ENCODE peak calls at places on chromosome 1, in seven cellular contexts. B is fibroblast of villous mesenchyme; Z is tibial artery; Q is transverse colon; Y is foreskin fibroblast; U is CD8-positive, alpha-beta T cell; J is adrenal gland. K is an unnamed sample.

GRCh38 chr1:34231441-34231840 is 54.7 kb downstream of the C1orf94 start:
- DNase-seq in B (no peak), Z (no peak), Q (no peak), Y (no peak), U (no peak), J (no peak), K (no peak)

GRCh38 chr1:15328785-15329480 is 80.8 kb upstream of the EFHD2 start:
- DNase-seq in B (peak; percentile 61), Z (peak; percentile 60), Q (no peak), Y (peak; percentile 58), U (no peak), J (peak; percentile 86), K (peak; percentile 89)

GRCh38 chr1:240987928-240988327 is 369.1 kb downstream of the RGS7 start:
- DNase-seq in B (no peak), Z (no peak), Q (no peak), Y (no peak), U (no peak), J (no peak), K (no peak)

GRCh38 chr1:20255666-20256065 is 35.0 kb upstream of the VWA5B1 start:
- DNase-seq in B (peak; percentile 60), Z (no peak), Q (peak; percentile 77), Y (peak; percentile 64), U (no peak), J (peak; percentile 57), K (peak; percentile 57)

GRCh38 chr1:156527584-156527983 is 27.0 kb upstream of the MEF2D start:
- DNase-seq in B (no peak), Z (no peak), Q (no peak), Y (no peak), U (no peak), J (no peak), K (no peak)

GRCh38 chr1:150072959-150073358 is 5.4 kb downstream of the VPS45 start:
- DNase-seq in B (peak; percentile 38), Z (no peak), Q (no peak), Y (no peak), U (no peak), J (no peak), K (peak; percentile 60)

GRCh38 chr1:100178092-100178491 is at the start of gene LRRC39:
- DNase-seq in B (no peak), Z (no peak), Q (no peak), Y (no peak), U (no peak), J (no peak), K (peak; percentile 3)

GRCh38 chr1:113912594-113913311 is 7.6 kb downstream of the DCLRE1B start:
- DNase-seq in B (peak; percentile 66), Z (no peak), Q (no peak), Y (peak; percentile 22), U (no peak), J (peak; percentile 62), K (peak; percentile 71)

GRCh38 chr1:96845464-96845863 is 123.9 kb downstream of the PTBP2 start:
- DNase-seq in B (peak; percentile 15), Z (no peak), Q (peak; percentile 34), Y (no peak), U (peak; percentile 11), J (peak; percentile 78), K (peak; percentile 41)

GRCh38 chr1:198935371-198935921 is 296.6 kb downstream of the PTPRC start:
- DNase-seq in B (peak; percentile 94), Z (peak; percentile 66), Q (peak; percentile 65), Y (peak; percentile 97), U (peak; percentile 61), J (peak; percentile 84), K (peak; percentile 95)

GRCh38 chr1:118132000-118132399 is 53.0 kb downstream of the SPAG17 start:
- DNase-seq in B (no peak), Z (no peak), Q (no peak), Y (no peak), U (no peak), J (no peak), K (no peak)

GRCh38 chr1:203036537-203036936 is 10.2 kb downstream of the PPFIA4 start:
- DNase-seq in B (no peak), Z (no peak), Q (no peak), Y (no peak), U (no peak), J (no peak), K (no peak)

GRCh38 chr1:72439036-72439435 is 156.7 kb upstream of the NEGR1 start:
- DNase-seq in B (peak; percentile 6), Z (no peak), Q (no peak), Y (peak; percentile 68), U (no peak), J (no peak), K (peak; percentile 4)

GRCh38 chr1:5876251-5876650 is 116.0 kb downstream of the NPHP4 start:
- DNase-seq in B (no peak), Z (no peak), Q (no peak), Y (no peak), U (no peak), J (no peak), K (no peak)

GRCh38 chr1:226047495-226047894 is 15.0 kb upstream of the H3-3A start:
- DNase-seq in B (no peak), Z (no peak), Q (no peak), Y (no peak), U (no peak), J (no peak), K (peak; percentile 70)

GRCh38 chr1:199774433-199775089 is 252.9 kb upstream of the NR5A2 start:
- DNase-seq in B (no peak), Z (no peak), Q (peak; percentile 40), Y (peak; percentile 46), U (no peak), J (peak; percentile 61), K (peak; percentile 64)

GRCh38 chr1:80158771-80159170 is 1152.2 kb upstream of the ADGRL4 start:
- DNase-seq in B (no peak), Z (no peak), Q (no peak), Y (no peak), U (no peak), J (no peak), K (no peak)

GRCh38 chr1:145720878-145721671 is 1.8 kb downstream of the CD160 start:
- DNase-seq in B (peak; percentile 39), Z (peak; percentile 45), Q (peak; percentile 71), Y (peak; percentile 57), U (peak; percentile 73), J (peak; percentile 84), K (peak; percentile 52)
- H3K4me3 ChIP-seq in B (peak overlapping the region; percentile 44), Z (peak overlapping the region; percentile 32), Q (no peak overlapping the region), Y (peak overlapping the region; percentile 50), U (peak overlapping the region; percentile 38), J (no peak overlapping the region), K (peak overlapping the region; percentile 50)

GRCh38 chr1:181135462-181135781 is 46.9 kb downstream of the IER5 start:
- DNase-seq in B (peak; percentile 45), Z (no peak), Q (no peak), Y (peak; percentile 56), U (no peak), J (no peak), K (peak; percentile 61)
- TF ChIP-seq CTCF in B (peak; percentile 38), Z (no peak), Q (peak; percentile 31), Y (peak; percentile 40), U (peak; percentile 24), J (peak; percentile 24), K (peak; percentile 45)

GRCh38 chr1:50424045-50424939 is 1.0 kb upstream of the DMRTA2 start:
- DNase-seq in B (no peak), Z (no peak), Q (no peak), Y (no peak), U (no peak), J (no peak), K (no peak)

GRCh38 chr1:50424940-50425375 is 1.7 kb upstream of the DMRTA2 start:
- DNase-seq in B (no peak), Z (no peak), Q (no peak), Y (no peak), U (no peak), J (no peak), K (no peak)

GRCh38 chr1:50426702-50427085 is 3.5 kb upstream of the DMRTA2 start:
- DNase-seq in B (no peak), Z (no peak), Q (no peak), Y (no peak), U (no peak), J (no peak), K (no peak)

GRCh38 chr1:50426108-50426700 is 3.0 kb upstream of the DMRTA2 start:
- DNase-seq in B (no peak), Z (no peak), Q (no peak), Y (no peak), U (no peak), J (no peak), K (no peak)

DNA sequence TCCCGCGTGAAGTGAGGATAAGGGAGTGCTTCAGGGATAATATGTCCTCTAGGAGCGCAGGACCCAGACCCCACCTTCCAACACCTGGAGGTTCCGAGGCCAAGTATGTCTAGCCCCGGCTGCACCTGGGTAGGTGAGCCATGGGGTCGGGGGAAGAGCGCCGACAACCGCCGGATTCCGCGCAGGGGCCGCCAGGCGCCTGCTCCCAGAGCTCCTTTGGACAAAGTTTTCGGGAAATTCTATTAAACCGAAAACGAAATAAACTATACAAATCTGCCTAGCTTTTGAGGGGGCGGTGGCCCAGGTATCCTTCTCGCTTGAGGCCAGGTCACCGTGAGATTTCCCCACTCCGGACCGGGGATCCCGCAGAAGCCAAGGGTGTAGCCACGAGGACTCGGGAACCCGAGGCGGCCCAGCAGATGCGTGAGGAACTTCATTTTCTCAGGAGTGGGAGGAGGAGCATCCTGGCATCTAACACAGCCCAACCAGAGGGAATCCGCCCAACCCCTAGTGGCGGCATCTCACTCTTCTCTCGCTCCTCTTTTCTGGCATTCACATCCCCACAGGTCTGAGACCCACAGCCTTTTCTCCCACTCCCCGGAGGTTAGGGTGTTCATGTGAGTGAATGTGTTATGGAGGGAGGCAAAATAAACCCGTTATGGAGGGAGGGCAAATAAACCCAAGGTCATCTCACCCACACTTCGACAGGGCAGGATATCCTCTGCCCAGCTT is 2.3 kb upstream of the DMRTA2 start:
- DNase-seq in B (no peak), Z (no peak), Q (no peak), Y (no peak), U (no peak), J (no peak), K (no peak)
- H3K4me3 ChIP-seq in B (no peak overlapping the region), Z (no peak overlapping the region), Q (no peak overlapping the region), Y (no peak overlapping the region), U (no peak overlapping the region), J (no peak overlapping the region), K (no peak overlapping the region)

GRCh38 chr1:152621993-152622392 is 910 bp downstream of the LCE3A start:
- DNase-seq in B (no peak), Z (no peak), Q (no peak), Y (no peak), U (no peak), J (no peak), K (no peak)

GRCh38 chr1:152626688-152627087 is 3.8 kb upstream of the LCE3A start:
- DNase-seq in B (no peak), Z (no peak), Q (no peak), Y (no peak), U (no peak), J (no peak), K (no peak)

GRCh38 chr1:152622803-152623202 is at the start of gene LCE3A:
- DNase-seq in B (no peak), Z (no peak), Q (no peak), Y (no peak), U (no peak), J (no peak), K (no peak)

DNA sequence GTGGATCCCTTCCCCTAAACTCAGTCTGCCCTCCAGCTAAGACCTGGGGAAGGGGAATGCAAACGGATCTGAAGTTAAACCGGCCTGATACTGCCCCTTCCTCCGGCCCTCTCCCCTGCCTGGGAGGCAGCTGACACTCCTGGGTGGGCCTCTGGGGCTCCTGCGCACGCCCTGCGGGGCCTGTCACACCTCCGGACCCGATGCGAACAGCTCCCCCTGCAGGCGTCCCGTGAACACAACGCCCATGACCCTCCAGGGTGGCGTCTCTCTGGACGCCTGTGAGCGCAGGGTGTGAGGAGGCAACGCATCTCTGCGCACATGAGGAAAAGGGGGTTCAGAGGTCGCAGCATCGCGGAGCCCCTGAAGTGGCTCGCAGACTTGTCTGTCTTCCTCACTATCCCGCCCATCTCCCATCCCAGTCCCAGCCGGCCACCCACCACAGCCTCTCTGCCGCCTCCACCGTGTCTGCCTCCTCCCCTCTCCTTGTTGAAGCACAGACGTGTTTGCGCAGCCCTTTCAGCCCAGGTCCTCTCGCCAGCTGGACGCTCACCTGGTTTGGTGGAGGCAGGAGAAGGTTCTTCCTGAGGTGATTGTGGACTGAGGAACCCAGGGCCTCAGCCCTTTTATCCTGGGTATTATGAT is 421 bp upstream of the LCE3A start:
- DNase-seq in B (no peak), Z (no peak), Q (no peak), Y (no peak), U (no peak), J (no peak), K (no peak)
- TF ChIP-seq CTCF in B (no peak), Z (no peak), Q (no peak), Y (no peak), U (no peak), J (no peak), K (no peak)